ENCODE peak calls at places on chromosomes 3 and 15, in nine cellular contexts. P is posterior cingulate gyrus, N is cerebellum, R is cardiac septum, U is mesendoderm, G is RPMI7951, F is NCI-H345, E is A549, Z is A172. A is an unnamed sample.

GRCh38 chr3:159904911-159905310 is 83.7 kb upstream of the IL12A start:
- DNase-seq in P (no peak), N (no peak), R (no peak), U (no peak), G (peak; percentile 42), F (no peak), E (no peak), Z (no peak), A (no peak)

GRCh38 chr3:128006061-128006470 is 46.2 kb upstream of the SEC61A1 start:
- DNase-seq in P (peak; percentile 70), N (no peak), R (no peak), U (peak; percentile 24), G (peak; percentile 39), F (peak; percentile 9), E (no peak), Z (no peak), A (no peak)

GRCh38 chr3:43910750-43911149 is 220.0 kb downstream of the ABHD5 start:
- DNase-seq in P (no peak), N (no peak), R (no peak), U (no peak), G (no peak), F (no peak), E (no peak), Z (no peak), A (no peak)

GRCh38 chr3:42194943-42195510 is 71.0 kb downstream of the CCK start:
- DNase-seq in P (no peak), N (no peak), R (peak; percentile 29), U (no peak), G (no peak), F (no peak), E (no peak), Z (no peak), A (no peak)

GRCh38 chr3:101724329-101725191 is at the start of gene CEP97:
- DNase-seq in P (peak; percentile 99), N (peak; percentile 89), R (peak; percentile 96), U (peak; percentile 96), G (peak; percentile 92), F (peak; percentile 91), E (peak; percentile 76), Z (peak; percentile 91), A (peak; percentile 89)

GRCh38 chr3:121663171-121663847 is 2.6 kb upstream of the HCLS1 start:
- DNase-seq in P (no peak), N (no peak), R (no peak), U (peak; percentile 12), G (no peak), F (no peak), E (no peak), Z (no peak), A (peak; percentile 2)

GRCh38 chr15:66611257-66612053 is 45.7 kb upstream of the LCTL start:
- DNase-seq in P (peak; percentile 82), N (no peak), R (no peak), U (no peak), G (peak; percentile 23), F (no peak), E (no peak), Z (no peak), A (no peak)

GRCh38 chr3:129313983-129314756 is 35.5 kb downstream of the HMCES start:
- DNase-seq in P (no peak), N (peak; percentile 48), R (no peak), U (peak; percentile 54), G (peak; percentile 73), F (peak; percentile 9), E (no peak), Z (no peak), A (peak; percentile 27)

GRCh38 chr3:66075281-66075680 is 36.6 kb upstream of the MAGI1 start:
- DNase-seq in P (no peak), N (no peak), R (no peak), U (no peak), G (peak; percentile 70), F (no peak), E (no peak), Z (no peak), A (no peak)

GRCh38 chr15:99454941-99455795 is 110.6 kb upstream of the MEF2A start:
- DNase-seq in P (peak; percentile 95), N (peak; percentile 72), R (peak; percentile 94), U (peak; percentile 25), G (peak; percentile 98), F (no peak), E (no peak), Z (peak; percentile 96), A (peak; percentile 88)

GRCh38 chr15:27545494-27546255 is 553.4 kb downstream of the OCA2 start:
- DNase-seq in P (no peak), N (no peak), R (no peak), U (no peak), G (peak; percentile 8), F (peak; percentile 58), E (no peak), Z (no peak), A (peak; percentile 6)

GRCh38 chr3:76673171-76673570 is 366.7 kb upstream of the ROBO2 start:
- DNase-seq in P (no peak), N (no peak), R (no peak), U (no peak), G (no peak), F (no peak), E (no peak), Z (no peak), A (no peak)

GRCh38 chr15:77821188-77821958 is 188.7 kb upstream of the LINGO1 start:
- DNase-seq in P (peak; percentile 97), N (peak; percentile 86), R (no peak), U (peak; percentile 63), G (peak; percentile 42), F (peak; percentile 67), E (peak; percentile 93), Z (peak; percentile 31), A (peak; percentile 54)

GRCh38 chr3:58120075-58120812 is 90.5 kb downstream of the DNASE1L3 start:
- DNase-seq in P (peak; percentile 7), N (peak; percentile 18), R (peak; percentile 75), U (no peak), G (no peak), F (no peak), E (no peak), Z (no peak), A (no peak)

GRCh38 chr3:10788451-10788850 is 27.6 kb upstream of the SLC6A11 start:
- DNase-seq in P (no peak), N (no peak), R (no peak), U (no peak), G (no peak), F (no peak), E (no peak), Z (no peak), A (no peak)

A was measured in ACHN.